ENCODE peak calls at places on chromosome 10, in seven cellular contexts. I is AG20443, S is thoracic aorta, X is choroid plexus epithelial cell, M is cerebellar cortex, P is DND-41, J is dorsolateral prefrontal cortex. A is an unnamed sample.
A peak's percentile ranks its signal among the peaks of the same experiment; 100 is the strongest.

GRCh38 chr10:128186959-128187787 is 61.0 kb upstream of the MKI67 start:
- DNase-seq in I (no peak), P (peak; percentile 89), J (no peak), X (no peak), S (no peak), M (no peak), A (no peak)

GRCh38 chr10:30247704-30248103 is 101.4 kb downstream of the MTPAP start:
- DNase-seq in X (no peak), I (no peak), P (no peak), J (no peak), M (no peak), S (no peak), A (no peak)

GRCh38 chr10:6351540-6351939 is 148.8 kb downstream of the PFKFB3 start:
- DNase-seq in J (no peak), I (no peak), M (no peak), S (no peak), X (no peak), P (no peak), A (no peak)

GRCh38 chr10:102407641-102407943 is 11.0 kb downstream of the PSD start:
- DNase-seq in S (no peak), M (no peak), X (no peak), I (no peak), P (no peak), J (no peak), A (no peak)

GRCh38 chr10:9140373-9140772 is 1085.9 kb downstream of the GATA3 start:
- DNase-seq in P (no peak), I (no peak), X (no peak), M (no peak), J (no peak), S (no peak), A (no peak)

GRCh38 chr10:73576178-73576889 is 14.8 kb downstream of the USP54 start:
- DNase-seq in J (no peak), P (no peak), M (no peak), X (peak; percentile 94), I (peak; percentile 88), S (peak; percentile 36), A (no peak)

GRCh38 chr10:7601023-7601656 is 65.6 kb downstream of the ITIH5 start:
- DNase-seq in I (no peak), S (no peak), J (no peak), P (peak; percentile 72), M (no peak), X (no peak), A (no peak)

GRCh38 chr10:57864789-57865676 is 402.7 kb downstream of the IPMK start:
- DNase-seq in P (no peak), M (no peak), I (no peak), S (no peak), X (no peak), J (no peak), A (no peak)

GRCh38 chr10:96585726-96586418 is 940 bp downstream of the TM9SF3 start:
- DNase-seq in X (peak; percentile 25), J (no peak), M (no peak), I (no peak), S (no peak), P (no peak), A (no peak)

GRCh38 chr10:91077549-91078017 is 142.9 kb upstream of the PCGF5 start:
- DNase-seq in S (peak; percentile 57), I (peak; percentile 18), J (no peak), X (peak; percentile 6), P (no peak), M (peak; percentile 75), A (no peak)

GRCh38 chr10:123621492-123621891 is 44.7 kb upstream of the GPR26 start:
- DNase-seq in P (no peak), J (no peak), I (no peak), X (no peak), S (no peak), M (no peak), A (no peak)

GRCh38 chr10:74862625-74863024 is 36.2 kb downstream of the KAT6B start:
- DNase-seq in P (no peak), S (no peak), M (no peak), I (no peak), X (no peak), J (no peak), A (no peak)

GRCh38 chr10:7819126-7819470 is 793 bp downstream of the TAF3 start:
- DNase-seq in P (peak; percentile 36), M (peak; percentile 69), J (peak; percentile 25), X (peak; percentile 67), S (no peak), I (peak; percentile 68), A (no peak)

GRCh38 chr10:93462881-93463280 is 19.3 kb downstream of the MYOF start:
- DNase-seq in M (no peak), P (no peak), J (no peak), S (no peak), I (no peak), X (peak; percentile 69), A (peak; percentile 32)

GRCh38 chr10:110279062-110279986 is 25.4 kb downstream of the SMNDC1 start:
- DNase-seq in S (peak; percentile 13), X (peak; percentile 82), M (peak; percentile 88), J (no peak), P (no peak), I (peak; percentile 64), A (no peak)

GRCh38 chr10:89022734-89023133 is 32.1 kb downstream of the FAS start:
- DNase-seq in M (no peak), I (no peak), P (no peak), S (no peak), X (no peak), J (no peak), A (no peak)

GRCh38 chr10:119268871-119269506 is 61.6 kb downstream of the GRK5 start:
- DNase-seq in X (peak; percentile 40), M (no peak), S (no peak), I (no peak), P (peak; percentile 79), J (no peak), A (no peak)

GRCh38 chr10:93874309-93875031 is 19.3 kb upstream of the SLC35G1 start:
- DNase-seq in X (no peak), M (no peak), I (no peak), P (no peak), J (no peak), S (no peak), A (no peak)

A was measured in SW 1271.